ENCODE peak calls at places on chromosome 15, in four cellular contexts. One of them, this sample, is unnamed.
A peak's percentile ranks its signal among the peaks of the same experiment; 100 is the strongest.

GRCh38 chr15:25185791-25186190 is 231.0 kb downstream of the SNRPN start:
- DNase-seq in body of pancreas: no peak
- DNase-seq in pancreas: no peak
- DNase-seq in uterus: no peak
- DNase-seq in this sample: no peak

GRCh38 chr15:42048821-42049200 is 28.0 kb upstream of the PLA2G4E start:
- DNase-seq in body of pancreas: no peak
- DNase-seq in pancreas: no peak
- DNase-seq in uterus: no peak
- DNase-seq in this sample: no peak

GRCh38 chr15:29083858-29084257 is 185.8 kb downstream of the NSMCE3 start:
- DNase-seq in body of pancreas: no peak
- DNase-seq in pancreas: no peak
- DNase-seq in uterus: no peak
- DNase-seq in this sample: no peak

GRCh38 chr15:97504031-97504430 is 456.5 kb upstream of the ARRDC4 start:
- DNase-seq in body of pancreas: no peak
- DNase-seq in pancreas: no peak
- DNase-seq in uterus: no peak
- DNase-seq in this sample: no peak

GRCh38 chr15:63322541-63322940 is 45.1 kb downstream of the APH1B start:
- DNase-seq in body of pancreas: peak; percentile 30
- DNase-seq in pancreas: peak; percentile 29
- DNase-seq in uterus: no peak
- DNase-seq in this sample: no peak

GRCh38 chr15:48802867-48803266 is 8.0 kb downstream of the CEP152 start:
- DNase-seq in body of pancreas: no peak
- DNase-seq in pancreas: no peak
- DNase-seq in uterus: no peak
- DNase-seq in this sample: no peak

GRCh38 chr15:84611631-84612030 is 10.8 kb downstream of the ZSCAN2 start:
- DNase-seq in body of pancreas: no peak
- DNase-seq in pancreas: no peak
- DNase-seq in uterus: no peak
- DNase-seq in this sample: no peak

GRCh38 chr15:26771168-26771916 is 1.5 kb downstream of the GABRB3 start:
- DNase-seq in body of pancreas: peak; percentile 38
- DNase-seq in pancreas: peak; percentile 44
- DNase-seq in uterus: no peak
- DNase-seq in this sample: no peak

GRCh38 chr15:57031605-57032004 is 113.2 kb downstream of the TCF12 start:
- DNase-seq in body of pancreas: no peak
- DNase-seq in pancreas: no peak
- DNase-seq in uterus: peak; percentile 50
- DNase-seq in this sample: no peak

GRCh38 chr15:66126057-66126855 is 127.3 kb downstream of the MEGF11 start:
- DNase-seq in body of pancreas: no peak
- DNase-seq in pancreas: no peak
- DNase-seq in uterus: no peak
- DNase-seq in this sample: no peak

GRCh38 chr15:78130466-78131294 is 565 bp downstream of the CIB2 start:
- DNase-seq in body of pancreas: peak; percentile 23
- DNase-seq in pancreas: no peak
- DNase-seq in uterus: no peak
- DNase-seq in this sample: peak; percentile 42

DNA sequence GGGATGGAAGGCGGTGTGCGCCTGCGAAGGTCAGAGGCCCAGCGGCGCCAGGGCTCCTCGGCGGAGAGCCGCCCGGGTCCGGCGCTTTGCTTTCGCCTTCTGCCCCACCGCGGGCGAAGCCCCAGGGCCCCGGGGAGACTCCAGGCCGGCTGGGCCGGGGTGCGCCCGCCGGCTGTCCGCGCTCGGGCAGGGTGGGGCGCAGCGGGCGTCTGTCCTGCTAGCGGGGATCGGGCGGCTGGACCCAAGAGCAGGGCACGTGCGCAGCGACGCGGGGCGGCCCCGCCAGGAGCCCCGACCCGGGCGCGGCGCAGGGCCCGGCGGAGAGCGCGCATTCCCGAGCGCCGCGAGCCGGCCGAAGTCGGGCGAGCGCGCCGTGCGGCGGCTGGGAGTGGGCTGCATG is 585 bp upstream of the ALDH1A3 start:
- DNase-seq in body of pancreas: no peak
- DNase-seq in pancreas: no peak
- DNase-seq in uterus: no peak
- DNase-seq in this sample: no peak
- H3K4me3 ChIP-seq in body of pancreas: no peak overlapping the region
- H3K4me3 ChIP-seq in pancreas: peak overlapping the region; percentile 63
- H3K4me3 ChIP-seq in uterus: peak overlapping the region; percentile 39
- H3K4me3 ChIP-seq in this sample: peak overlapping the region; percentile 57

DNA sequence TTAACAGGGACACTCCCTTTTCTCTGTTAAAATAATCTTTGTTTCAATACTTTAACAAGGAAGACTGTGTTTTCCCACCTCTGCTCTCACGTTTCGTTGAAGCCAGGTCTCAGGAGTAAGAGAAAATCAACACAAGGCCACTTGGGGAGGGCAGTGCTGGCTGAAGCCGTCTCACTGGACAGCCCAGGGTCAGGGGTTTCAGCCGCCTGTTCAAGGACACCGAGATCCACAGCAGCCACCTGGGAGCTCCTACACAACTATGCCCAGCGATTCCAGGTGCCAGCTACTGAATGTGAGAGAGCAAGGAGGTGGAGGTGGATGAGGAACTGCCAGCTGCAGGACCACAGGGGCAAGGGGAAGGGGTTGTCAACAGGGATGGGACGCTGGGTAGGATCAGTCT is 42.6 kb upstream of the ADAMTSL3 start:
- DNase-seq in body of pancreas: peak; percentile 28
- DNase-seq in pancreas: peak; percentile 13
- DNase-seq in uterus: no peak
- DNase-seq in this sample: no peak
- H3K4me3 ChIP-seq in body of pancreas: no peak overlapping the region
- H3K4me3 ChIP-seq in pancreas: no peak overlapping the region
- H3K4me3 ChIP-seq in uterus: no peak overlapping the region
- H3K4me3 ChIP-seq in this sample: no peak overlapping the region

GRCh38 chr15:85620321-85621044 is 174.2 kb downstream of the KLHL25 start:
- DNase-seq in body of pancreas: no peak
- DNase-seq in pancreas: no peak
- DNase-seq in uterus: peak; percentile 59
- DNase-seq in this sample: no peak
- H3K4me3 ChIP-seq in body of pancreas: no peak overlapping the region
- H3K4me3 ChIP-seq in pancreas: peak overlapping the region; percentile 31
- H3K4me3 ChIP-seq in uterus: peak overlapping the region; percentile 76
- H3K4me3 ChIP-seq in this sample: peak overlapping the region; percentile 44

DNA sequence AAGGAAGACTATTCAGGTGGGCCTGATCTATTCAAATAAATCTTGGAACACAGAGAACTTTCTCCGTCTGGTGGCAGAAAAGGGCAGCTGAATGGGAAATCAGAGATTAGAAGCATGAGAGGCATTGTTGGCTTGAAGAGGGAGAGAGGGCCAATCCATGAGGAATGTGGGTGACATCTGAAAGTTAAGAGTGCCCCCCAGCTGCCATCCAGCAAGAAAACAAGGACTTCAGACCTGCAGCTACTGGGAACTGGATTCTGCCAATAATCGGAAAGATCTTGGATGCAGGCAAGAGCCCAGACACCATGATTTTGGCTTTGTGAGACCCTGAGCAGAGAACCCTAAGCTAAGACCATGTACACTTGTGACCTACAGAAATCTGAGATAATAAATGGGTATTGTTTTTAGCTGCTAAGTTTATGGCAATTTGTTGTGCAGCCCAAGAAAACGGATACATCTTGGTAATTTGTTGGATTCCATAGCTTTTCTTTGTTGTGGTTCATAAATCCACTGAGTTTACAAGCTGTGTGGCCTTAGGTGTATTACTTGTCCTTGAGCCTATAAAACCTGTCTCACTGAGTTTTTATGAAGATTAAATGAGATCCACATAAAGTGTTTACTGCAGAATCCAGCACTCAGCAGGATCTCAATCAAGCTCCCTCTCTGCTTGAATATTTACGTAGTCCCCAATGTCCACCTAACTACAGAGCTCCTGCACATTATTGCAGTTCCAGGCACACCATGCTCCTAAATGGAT is 82.1 kb upstream of the PRTG start:
- DNase-seq in body of pancreas: no peak
- DNase-seq in pancreas: no peak
- DNase-seq in uterus: no peak
- DNase-seq in this sample: no peak
- H3K4me3 ChIP-seq in body of pancreas: no peak overlapping the region
- H3K4me3 ChIP-seq in pancreas: no peak overlapping the region
- H3K4me3 ChIP-seq in uterus: no peak overlapping the region
- H3K4me3 ChIP-seq in this sample: no peak overlapping the region

DNA sequence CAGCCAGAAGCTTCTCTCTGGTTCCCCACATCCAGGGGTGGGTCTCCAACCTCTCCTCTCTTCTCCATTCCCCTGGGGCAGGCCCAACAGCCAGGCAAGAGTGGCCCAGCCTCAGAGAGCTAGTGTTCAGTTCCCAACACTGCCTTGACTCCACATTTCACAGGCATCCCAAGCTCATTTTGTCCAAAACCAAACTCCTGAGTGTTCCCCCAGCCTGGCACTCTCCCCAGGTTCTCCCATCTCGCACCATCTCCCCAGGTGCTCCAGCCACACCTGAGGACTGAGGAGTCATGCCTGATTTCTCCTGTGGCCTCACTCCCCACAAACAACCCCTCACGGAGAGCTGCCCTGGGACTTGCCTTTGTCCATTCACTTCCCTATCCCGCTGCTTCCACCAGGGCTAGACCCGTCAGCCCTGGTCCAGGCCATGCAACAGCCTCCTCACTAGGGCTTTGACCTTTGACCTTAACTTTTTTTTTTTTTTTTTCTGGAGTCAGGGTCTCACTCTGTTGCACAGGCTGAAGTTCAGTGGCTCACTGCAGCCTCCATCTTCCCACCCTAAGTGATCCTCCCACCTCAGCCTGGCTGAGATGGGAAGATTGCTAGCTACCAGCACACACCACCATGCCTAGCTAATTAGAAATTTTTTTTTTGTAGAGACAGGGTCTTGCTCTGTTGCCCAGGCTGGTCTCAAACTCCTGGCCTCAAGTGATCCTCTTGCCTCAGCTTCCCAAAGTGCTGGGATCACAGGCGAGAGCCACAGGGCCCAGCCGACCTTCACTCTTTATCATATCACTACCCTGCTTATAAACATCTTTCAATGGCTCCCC is 3.9 kb upstream of the CSK start:
- DNase-seq in body of pancreas: no peak
- DNase-seq in pancreas: no peak
- DNase-seq in uterus: no peak
- DNase-seq in this sample: no peak
- H3K4me3 ChIP-seq in body of pancreas: no peak overlapping the region
- H3K4me3 ChIP-seq in pancreas: no peak overlapping the region
- H3K4me3 ChIP-seq in uterus: no peak overlapping the region
- H3K4me3 ChIP-seq in this sample: no peak overlapping the region